ENCODE peak calls at places on chromosomes 3 and 15, in five cellular contexts. Q is left cardiac atrium; U is AML-193; L is activated naive CD4-positive, alpha-beta T cell treated with anti-CD3 and anti-CD28 coated beads, Interleukin-2, amount 50 U/mL, for 16 hours; J is NCI-H460. O is an unnamed sample.

GRCh38 chr15:91529534-91529933 is 324.0 kb upstream of the SLCO3A1 start:
- DNase-seq in L (no peak), Q (no peak), J (no peak), U (no peak), O (no peak)

GRCh38 chr3:107561980-107562379 is 39.2 kb downstream of the BBX start:
- DNase-seq in L (no peak), J (peak; percentile 1), Q (no peak), U (no peak), O (no peak)

GRCh38 chr15:99343836-99344551 is 92.7 kb downstream of the LRRC28 start:
- DNase-seq in L (peak; percentile 66), Q (peak; percentile 50), J (no peak), U (no peak), O (no peak)

GRCh38 chr3:181327349-181327748 is 337.8 kb upstream of the DNAJC19 start:
- DNase-seq in J (no peak), U (no peak), Q (no peak), L (no peak), O (no peak)

GRCh38 chr3:184172681-184173373 is 1.8 kb upstream of the AP2M1 start:
- DNase-seq in J (no peak), Q (no peak), U (no peak), L (no peak), O (peak; percentile 14)

GRCh38 chr15:101514318-101514717 is 24.8 kb upstream of the PCSK6 start:
- DNase-seq in U (no peak), J (no peak), L (no peak), Q (no peak), O (no peak)

GRCh38 chr3:168156479-168156878 is 60.8 kb upstream of the GOLIM4 start:
- DNase-seq in Q (no peak), J (no peak), U (peak; percentile 94), L (no peak), O (no peak)

GRCh38 chr3:130378677-130379191 is 33.3 kb downstream of the COL6A5 start:
- DNase-seq in L (no peak), Q (no peak), U (no peak), J (no peak), O (no peak)

GRCh38 chr15:48424076-48424475 is 92.8 kb downstream of the DUT start:
- DNase-seq in U (peak; percentile 60), L (no peak), J (no peak), Q (no peak), O (no peak)

GRCh38 chr15:73956276-73957086 is 30.2 kb downstream of the LOXL1 start:
- DNase-seq in U (peak; percentile 27), J (peak; percentile 81), Q (peak; percentile 64), L (no peak), O (peak; percentile 59)

GRCh38 chr3:152302521-152303021 is 33.8 kb downstream of the MBNL1 start:
- DNase-seq in Q (peak; percentile 70), L (no peak), J (no peak), U (no peak), O (no peak)

GRCh38 chr3:78974181-78974770 is 793.5 kb downstream of the ROBO1 start:
- DNase-seq in U (no peak), Q (no peak), J (no peak), L (no peak), O (no peak)

GRCh38 chr3:49377483-49377882 is 19.3 kb upstream of the GPX1 start:
- DNase-seq in J (no peak), Q (no peak), U (peak; percentile 35), L (peak; percentile 47), O (no peak)

GRCh38 chr15:48337626-48338025 is 6.4 kb downstream of the DUT start:
- DNase-seq in J (no peak), Q (no peak), L (no peak), U (no peak), O (no peak)

GRCh38 chr3:141000027-141000663 is 51.0 kb upstream of the SPSB4 start:
- DNase-seq in Q (peak; percentile 74), U (peak; percentile 35), L (peak; percentile 37), J (peak; percentile 33), O (peak; percentile 85)

GRCh38 chr15:101314726-101315125 is 19.7 kb upstream of the SNRPA1 start:
- DNase-seq in L (no peak), J (no peak), U (no peak), Q (no peak), O (peak; percentile 45)

GRCh38 chr3:47000922-47001730 is 21.7 kb downstream of the NBEAL2 start:
- DNase-seq in J (no peak), Q (peak; percentile 13), U (no peak), L (no peak), O (no peak)

GRCh38 chr3:12345584-12346494 is 57.0 kb downstream of the PPARG start:
- DNase-seq in L (no peak), U (no peak), Q (no peak), J (no peak), O (no peak)

GRCh38 chr3:33826688-33827087 is 28.3 kb downstream of the PDCD6IP start:
- DNase-seq in J (no peak), Q (no peak), L (no peak), U (no peak), O (no peak)

O was measured in sciatic nerve.